ENCODE peak calls at places on chromosome 19, in nine cellular contexts. One of them, this sample, is unnamed.
A peak's percentile ranks its signal among the peaks of the same experiment; 100 is the strongest.

GRCh38 chr19:45473366-45474190 is 5.8 kb downstream of the FOSB start:
- DNase-seq in psoas muscle: no peak
- DNase-seq in CD4-positive, alpha-beta T cell: no peak
- DNase-seq in left lung: no peak
- DNase-seq in neural progenitor cell: peak; percentile 34
- DNase-seq in brain microvascular endothelial cell: peak; percentile 21
- DNase-seq in thoracic aorta: no peak
- DNase-seq in aorta: peak; percentile 86
- DNase-seq in CD4-positive, alpha-beta memory T cell: peak; percentile 63
- DNase-seq in this sample: no peak

GRCh38 chr19:42132030-42132628 is at the start of gene POU2F2:
- DNase-seq in left lung: peak; percentile 69
- DNase-seq in CD4-positive, alpha-beta memory T cell: peak; percentile 96
- DNase-seq in CD4-positive, alpha-beta T cell: peak; percentile 88
- DNase-seq in brain microvascular endothelial cell: no peak
- DNase-seq in aorta: peak; percentile 81
- DNase-seq in neural progenitor cell: peak; percentile 51
- DNase-seq in thoracic aorta: no peak
- DNase-seq in psoas muscle: peak; percentile 31
- DNase-seq in this sample: peak; percentile 13

GRCh38 chr19:44668985-44669764 is 2.1 kb upstream of the CEACAM19 start:
- DNase-seq in left lung: no peak
- DNase-seq in CD4-positive, alpha-beta memory T cell: no peak
- DNase-seq in brain microvascular endothelial cell: no peak
- DNase-seq in neural progenitor cell: no peak
- DNase-seq in aorta: no peak
- DNase-seq in thoracic aorta: no peak
- DNase-seq in psoas muscle: no peak
- DNase-seq in CD4-positive, alpha-beta T cell: no peak
- DNase-seq in this sample: no peak

GRCh38 chr19:45442927-45443461 is 19.3 kb upstream of the ERCC1 start:
- DNase-seq in brain microvascular endothelial cell: peak; percentile 83
- DNase-seq in CD4-positive, alpha-beta T cell: peak; percentile 43
- DNase-seq in aorta: peak; percentile 85
- DNase-seq in left lung: peak; percentile 81
- DNase-seq in psoas muscle: peak; percentile 51
- DNase-seq in thoracic aorta: no peak
- DNase-seq in CD4-positive, alpha-beta memory T cell: peak; percentile 76
- DNase-seq in neural progenitor cell: peak; percentile 55
- DNase-seq in this sample: no peak

GRCh38 chr19:29815231-29815630 is 3.4 kb downstream of the CCNE1 start:
- DNase-seq in thoracic aorta: no peak
- DNase-seq in psoas muscle: no peak
- DNase-seq in left lung: no peak
- DNase-seq in CD4-positive, alpha-beta T cell: no peak
- DNase-seq in CD4-positive, alpha-beta memory T cell: no peak
- DNase-seq in neural progenitor cell: no peak
- DNase-seq in brain microvascular endothelial cell: no peak
- DNase-seq in aorta: peak; percentile 31
- DNase-seq in this sample: no peak

GRCh38 chr19:6828306-6828697 is 55.8 kb downstream of the VAV1 start:
- DNase-seq in brain microvascular endothelial cell: no peak
- DNase-seq in aorta: no peak
- DNase-seq in psoas muscle: no peak
- DNase-seq in CD4-positive, alpha-beta T cell: no peak
- DNase-seq in neural progenitor cell: no peak
- DNase-seq in CD4-positive, alpha-beta memory T cell: no peak
- DNase-seq in thoracic aorta: no peak
- DNase-seq in left lung: peak; percentile 36
- DNase-seq in this sample: no peak

GRCh38 chr19:39109641-39110040 is 15.9 kb upstream of the PAK4 start:
- DNase-seq in left lung: no peak
- DNase-seq in aorta: no peak
- DNase-seq in CD4-positive, alpha-beta memory T cell: no peak
- DNase-seq in thoracic aorta: no peak
- DNase-seq in psoas muscle: no peak
- DNase-seq in brain microvascular endothelial cell: no peak
- DNase-seq in CD4-positive, alpha-beta T cell: no peak
- DNase-seq in neural progenitor cell: no peak
- DNase-seq in this sample: no peak

GRCh38 chr19:9847087-9847671 is 12.1 kb downstream of the PIN1 start:
- DNase-seq in left lung: no peak
- DNase-seq in thoracic aorta: peak; percentile 41
- DNase-seq in psoas muscle: peak; percentile 71
- DNase-seq in CD4-positive, alpha-beta T cell: peak; percentile 32
- DNase-seq in CD4-positive, alpha-beta memory T cell: no peak
- DNase-seq in neural progenitor cell: peak; percentile 56
- DNase-seq in brain microvascular endothelial cell: peak; percentile 93
- DNase-seq in aorta: peak; percentile 85
- DNase-seq in this sample: no peak

GRCh38 chr19:5173993-5174392 is 166.6 kb downstream of the PTPRS start:
- DNase-seq in left lung: no peak
- DNase-seq in neural progenitor cell: no peak
- DNase-seq in CD4-positive, alpha-beta memory T cell: no peak
- DNase-seq in CD4-positive, alpha-beta T cell: no peak
- DNase-seq in brain microvascular endothelial cell: no peak
- DNase-seq in aorta: no peak
- DNase-seq in thoracic aorta: no peak
- DNase-seq in psoas muscle: no peak
- DNase-seq in this sample: no peak
- H3K27ac ChIP-seq in left lung: no peak overlapping the region
- H3K27ac ChIP-seq in neural progenitor cell: no peak overlapping the region
- H3K27ac ChIP-seq in CD4-positive, alpha-beta memory T cell: no peak overlapping the region
- H3K27ac ChIP-seq in CD4-positive, alpha-beta T cell: no peak overlapping the region
- H3K27ac ChIP-seq in brain microvascular endothelial cell: peak overlapping the region; percentile 85
- H3K27ac ChIP-seq in aorta: no peak overlapping the region
- H3K27ac ChIP-seq in thoracic aorta: no peak overlapping the region
- H3K27ac ChIP-seq in psoas muscle: no peak overlapping the region
- H3K27ac ChIP-seq in this sample: no peak overlapping the region

DNA sequence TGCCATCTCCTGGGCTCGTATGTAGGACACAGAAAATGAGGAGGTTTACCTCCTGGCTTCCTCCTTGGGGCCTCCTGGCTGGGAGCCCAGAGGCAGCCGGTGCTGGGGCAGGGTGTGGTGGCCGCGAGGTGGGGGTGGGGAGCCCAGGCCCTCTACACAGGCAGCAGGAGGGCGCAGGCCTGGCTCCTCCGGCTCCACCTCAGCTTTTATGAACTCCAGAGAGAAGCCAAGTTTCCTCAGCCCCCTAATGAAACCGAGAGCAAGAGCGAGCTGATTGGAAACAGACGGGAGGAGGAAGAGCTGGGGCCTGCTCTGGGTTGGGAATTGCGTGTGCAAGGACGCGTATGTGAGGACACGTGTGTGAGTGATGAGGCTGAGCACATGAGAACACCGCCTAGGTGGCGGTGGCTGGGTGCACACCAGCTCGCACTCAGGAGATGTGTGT is 23.1 kb downstream of the LYL1 start:
- DNase-seq in neural progenitor cell: no peak
- DNase-seq in left lung: no peak
- DNase-seq in CD4-positive, alpha-beta T cell: no peak
- DNase-seq in psoas muscle: peak; percentile 70
- DNase-seq in aorta: no peak
- DNase-seq in brain microvascular endothelial cell: no peak
- DNase-seq in thoracic aorta: no peak
- DNase-seq in CD4-positive, alpha-beta memory T cell: no peak
- DNase-seq in this sample: no peak
- H3K27ac ChIP-seq in neural progenitor cell: no peak overlapping the region
- H3K27ac ChIP-seq in left lung: peak overlapping the region; percentile 47
- H3K27ac ChIP-seq in CD4-positive, alpha-beta T cell: no peak overlapping the region
- H3K27ac ChIP-seq in psoas muscle: peak overlapping the region; percentile 71
- H3K27ac ChIP-seq in aorta: peak overlapping the region; percentile 8
- H3K27ac ChIP-seq in brain microvascular endothelial cell: no peak overlapping the region
- H3K27ac ChIP-seq in thoracic aorta: peak overlapping the region; percentile 90
- H3K27ac ChIP-seq in CD4-positive, alpha-beta memory T cell: no peak overlapping the region
- H3K27ac ChIP-seq in this sample: peak overlapping the region; percentile 94

GRCh38 chr19:19490247-19490968 is 24.9 kb downstream of the TSSK6 start:
- DNase-seq in CD4-positive, alpha-beta memory T cell: peak; percentile 84
- DNase-seq in CD4-positive, alpha-beta T cell: peak; percentile 74
- DNase-seq in neural progenitor cell: peak; percentile 87
- DNase-seq in thoracic aorta: peak; percentile 50
- DNase-seq in aorta: peak; percentile 87
- DNase-seq in psoas muscle: peak; percentile 71
- DNase-seq in left lung: peak; percentile 76
- DNase-seq in brain microvascular endothelial cell: peak; percentile 77
- DNase-seq in this sample: peak; percentile 71
- H3K27ac ChIP-seq in CD4-positive, alpha-beta memory T cell: peak overlapping the region; percentile 80
- H3K27ac ChIP-seq in CD4-positive, alpha-beta T cell: peak overlapping the region; percentile 86
- H3K27ac ChIP-seq in neural progenitor cell: peak overlapping the region; percentile 10
- H3K27ac ChIP-seq in thoracic aorta: peak overlapping the region; percentile 93
- H3K27ac ChIP-seq in aorta: peak overlapping the region; percentile 86
- H3K27ac ChIP-seq in psoas muscle: peak overlapping the region; percentile 67
- H3K27ac ChIP-seq in left lung: peak overlapping the region; percentile 67
- H3K27ac ChIP-seq in brain microvascular endothelial cell: peak overlapping the region; percentile 86
- H3K27ac ChIP-seq in this sample: peak overlapping the region; percentile 32

GRCh38 chr19:11267316-11268085 is 5.2 kb upstream of the DOCK6 start:
- DNase-seq in CD4-positive, alpha-beta T cell: no peak
- DNase-seq in CD4-positive, alpha-beta memory T cell: no peak
- DNase-seq in thoracic aorta: no peak
- DNase-seq in neural progenitor cell: no peak
- DNase-seq in aorta: no peak
- DNase-seq in psoas muscle: no peak
- DNase-seq in brain microvascular endothelial cell: no peak
- DNase-seq in left lung: no peak
- DNase-seq in this sample: no peak

GRCh38 chr19:11269408-11269807 is 7.1 kb upstream of the DOCK6 start:
- DNase-seq in CD4-positive, alpha-beta T cell: no peak
- DNase-seq in neural progenitor cell: no peak
- DNase-seq in aorta: no peak
- DNase-seq in thoracic aorta: no peak
- DNase-seq in left lung: no peak
- DNase-seq in brain microvascular endothelial cell: no peak
- DNase-seq in CD4-positive, alpha-beta memory T cell: no peak
- DNase-seq in psoas muscle: no peak
- DNase-seq in this sample: no peak

GRCh38 chr19:11265177-11265784 is 3.0 kb upstream of the DOCK6 start:
- DNase-seq in psoas muscle: no peak
- DNase-seq in CD4-positive, alpha-beta T cell: no peak
- DNase-seq in brain microvascular endothelial cell: no peak
- DNase-seq in CD4-positive, alpha-beta memory T cell: no peak
- DNase-seq in thoracic aorta: no peak
- DNase-seq in left lung: no peak
- DNase-seq in neural progenitor cell: no peak
- DNase-seq in aorta: no peak
- DNase-seq in this sample: no peak

GRCh38 chr19:11265785-11266236 is 3.5 kb upstream of the DOCK6 start:
- DNase-seq in left lung: peak; percentile 69
- DNase-seq in CD4-positive, alpha-beta T cell: no peak
- DNase-seq in aorta: no peak
- DNase-seq in thoracic aorta: no peak
- DNase-seq in CD4-positive, alpha-beta memory T cell: no peak
- DNase-seq in neural progenitor cell: no peak
- DNase-seq in brain microvascular endothelial cell: no peak
- DNase-seq in psoas muscle: no peak
- DNase-seq in this sample: no peak

DNA sequence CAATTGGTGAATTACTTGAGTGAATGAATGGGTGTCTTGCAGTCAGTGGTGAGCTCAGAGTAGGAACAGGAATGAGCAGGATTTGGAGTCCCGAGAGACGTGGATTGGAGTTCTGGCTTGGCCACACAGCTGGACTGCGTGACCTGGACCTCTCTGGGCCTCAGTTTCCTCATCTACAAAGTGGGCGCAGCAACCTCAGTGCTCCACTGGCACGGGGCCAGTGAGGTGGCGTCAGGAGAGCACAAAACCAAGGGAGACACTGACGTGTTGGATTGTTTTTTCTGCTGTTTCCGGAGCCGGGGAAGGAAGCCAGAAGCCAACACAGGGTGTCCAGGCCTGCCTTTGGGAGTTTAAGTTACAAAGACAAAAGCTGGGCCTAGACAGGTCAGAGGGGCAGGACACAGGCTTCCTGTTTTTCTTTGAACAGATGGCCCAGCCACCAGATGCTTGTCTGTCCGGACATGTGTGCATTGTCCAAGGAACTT is 6.5 kb upstream of the DOCK6 start:
- DNase-seq in CD4-positive, alpha-beta memory T cell: no peak
- DNase-seq in psoas muscle: peak; percentile 61
- DNase-seq in left lung: no peak
- DNase-seq in CD4-positive, alpha-beta T cell: no peak
- DNase-seq in thoracic aorta: no peak
- DNase-seq in brain microvascular endothelial cell: peak; percentile 82
- DNase-seq in aorta: no peak
- DNase-seq in neural progenitor cell: no peak
- DNase-seq in this sample: no peak
- H3K27ac ChIP-seq in CD4-positive, alpha-beta memory T cell: no peak overlapping the region
- H3K27ac ChIP-seq in psoas muscle: peak overlapping the region; percentile 65
- H3K27ac ChIP-seq in left lung: peak overlapping the region; percentile 55
- H3K27ac ChIP-seq in CD4-positive, alpha-beta T cell: no peak overlapping the region
- H3K27ac ChIP-seq in thoracic aorta: no peak overlapping the region
- H3K27ac ChIP-seq in brain microvascular endothelial cell: peak overlapping the region; percentile 66
- H3K27ac ChIP-seq in aorta: no peak overlapping the region
- H3K27ac ChIP-seq in neural progenitor cell: no peak overlapping the region
- H3K27ac ChIP-seq in this sample: no peak overlapping the region